ENCODE peak calls at places on chromosomes 1 and 21, in eight cellular contexts. O is OCI-LY7, J is MM.1S, K is GM23338, M is GM23248, L is neural progenitor cell, S is hepatocyte, W is HCT116. Q is an unnamed sample. For H3K4me1, the result is how much of the 10 kb centered on the place peaks cover.

GRCh38 chr1:233102381-233102780 is 152.0 kb downstream of the NTPCR start:
- DNase-seq in O (no peak), J (peak), K (no peak), M (no peak), L (no peak), S (no peak), W (no peak), Q (no peak)

GRCh38 chr1:84856871-84857270 is 36.1 kb downstream of the LPAR3 start:
- DNase-seq in O (no peak), J (no peak), K (no peak), M (no peak), L (no peak), S (no peak), W (no peak), Q (no peak)

GRCh38 chr1:164767257-164768044 is 208.5 kb downstream of the PBX1 start:
- DNase-seq in O (no peak), J (peak), K (no peak), M (peak), L (no peak), S (no peak), W (no peak), Q (peak)

GRCh38 chr1:55071477-55071876 is 32.1 kb downstream of the PCSK9 start:
- DNase-seq in O (peak), J (no peak), K (peak), M (peak), L (peak), S (peak), W (no peak), Q (peak)

GRCh38 chr1:152112101-152112884 is 3.0 kb downstream of the TCHH start:
- DNase-seq in O (no peak), J (peak), K (peak), M (peak), L (peak), S (no peak), W (no peak), Q (peak)

GRCh38 chr1:903721-904270 is 19.9 kb upstream of the SAMD11 start:
- DNase-seq in O (no peak), J (no peak), K (no peak), M (no peak), L (peak), S (peak), W (no peak), Q (no peak)

GRCh38 chr1:95259245-95259644 is 25.2 kb downstream of the RWDD3 start:
- DNase-seq in O (no peak), J (no peak), K (no peak), M (no peak), L (no peak), S (no peak), W (no peak), Q (no peak)

GRCh38 chr1:6450943-6451373 is 15.0 kb downstream of the TNFRSF25 start:
- DNase-seq in O (no peak), J (no peak), K (no peak), M (no peak), L (no peak), S (peak), W (no peak), Q (no peak)

GRCh38 chr21:25910809-25911208 is 176.0 kb downstream of the GABPA start:
- DNase-seq in O (no peak), J (no peak), K (no peak), M (no peak), L (no peak), S (no peak), W (no peak), Q (no peak)

GRCh38 chr1:30514137-30514654 is 209.2 kb downstream of the MATN1 start:
- DNase-seq in O (no peak), J (no peak), K (no peak), M (no peak), L (no peak), S (no peak), W (no peak), Q (no peak)

GRCh38 chr1:110477445-110477957 is 26.6 kb downstream of the PROK1 start:
- DNase-seq in O (peak), J (no peak), K (peak), M (no peak), L (peak), S (no peak), W (peak), Q (no peak)

GRCh38 chr1:197683895-197684553 is 91.3 kb downstream of the DENND1B start:
- DNase-seq in O (no peak), J (no peak), K (no peak), M (no peak), L (no peak), S (no peak), W (no peak), Q (no peak)

GRCh38 chr1:83901547-83902155 is 97.3 kb downstream of the TTLL7 start:
- DNase-seq in O (no peak), J (no peak), K (no peak), M (peak), L (no peak), S (peak), W (no peak), Q (peak)

GRCh38 chr1:36710008-36710407 is 227.3 kb upstream of the CSF3R start:
- DNase-seq in O (no peak), J (no peak), K (no peak), M (no peak), L (peak), S (no peak), W (no peak), Q (no peak)

GRCh38 chr1:52659851-52660596 is 27.1 kb downstream of the SHISAL2A start:
- DNase-seq in O (no peak), J (no peak), K (peak), M (no peak), L (peak), S (no peak), W (no peak), Q (peak)

GRCh38 chr1:211928222-211928856 is 97.8 kb upstream of the LPGAT1 start:
- DNase-seq in O (no peak), J (no peak), K (peak), M (no peak), L (no peak), S (peak), W (no peak), Q (peak)

GRCh38 chr1:32948905-32949304 is 15.7 kb downstream of the RNF19B start:
- DNase-seq in O (no peak), J (no peak), K (no peak), M (peak), L (no peak), S (peak), W (no peak), Q (peak)

GRCh38 chr1:220997791-220998190 is 118.5 kb downstream of the HLX start:
- DNase-seq in O (no peak), J (no peak), K (no peak), M (no peak), L (no peak), S (no peak), W (no peak), Q (no peak)

GRCh38 chr21:41580758-41581554 is 73.0 kb upstream of the TMPRSS2 start:
- DNase-seq in O (no peak), J (no peak), K (no peak), M (no peak), L (peak), S (no peak), W (no peak), Q (peak)

GRCh38 chr1:223652436-223652901 is 13.0 kb downstream of the CAPN8 start:
- DNase-seq in O (no peak), J (no peak), K (peak), M (peak), L (peak), S (no peak), W (no peak), Q (peak)

GRCh38 chr21:45899317-45900033 is 82.1 kb upstream of the COL6A1 start:
- DNase-seq in O (no peak), J (no peak), K (no peak), M (no peak), L (no peak), S (no peak), W (no peak), Q (no peak)

GRCh38 chr21:45592208-45592619 is 50.0 kb upstream of the SLC19A1 start:
- DNase-seq in O (peak), J (peak), K (no peak), M (no peak), L (no peak), S (no peak), W (no peak), Q (no peak)

GRCh38 chr1:115413208-115413607 is 75.2 kb upstream of the NGF start:
- DNase-seq in O (no peak), J (no peak), K (no peak), M (no peak), L (no peak), S (no peak), W (no peak), Q (peak)
- TF ChIP-seq EZH2phosphoT487 in O (no peak), J (no peak), K (no peak), M (no peak), L (no peak), S (no peak), W (no peak), Q (no peak)

GRCh38 chr1:107940178-107940577 is 24.8 kb downstream of the VAV3 start:
- DNase-seq in O (no peak), J (no peak), K (no peak), M (no peak), L (no peak), S (no peak), W (no peak), Q (no peak)

GRCh38 chr1:107939256-107939655 is 25.7 kb downstream of the VAV3 start:
- DNase-seq in O (no peak), J (no peak), K (no peak), M (no peak), L (no peak), S (no peak), W (no peak), Q (no peak)

GRCh38 chr1:107941123-107941522 is 23.9 kb downstream of the VAV3 start:
- DNase-seq in O (no peak), J (no peak), K (no peak), M (peak), L (no peak), S (no peak), W (no peak), Q (no peak)

GRCh38 chr1:107942829-107943228 is 22.2 kb downstream of the VAV3 start:
- DNase-seq in O (no peak), J (no peak), K (no peak), M (no peak), L (no peak), S (no peak), W (no peak), Q (no peak)

GRCh38 chr1:107943694-107944093 is 21.3 kb downstream of the VAV3 start:
- DNase-seq in O (no peak), J (no peak), K (no peak), M (no peak), L (no peak), S (no peak), W (no peak), Q (no peak)
- H3K4me1 ChIP-seq in O (under half), J (under half), K (under half), M (under half), L (under half), S (under half), W (under half), Q (under half)

GRCh38 chr1:161930064-161930463 is 93.6 kb downstream of the OLFML2B start:
- DNase-seq in O (no peak), J (no peak), K (no peak), M (peak), L (no peak), S (no peak), W (no peak), Q (no peak)
- TF ChIP-seq EZH2phosphoT487 in O (no peak), J (no peak), K (no peak), M (no peak), L (no peak), S (no peak), W (no peak), Q (no peak)

GRCh38 chr1:26305667-26306289 is 658 bp downstream of the UBXN11 start:
- DNase-seq in O (no peak), J (no peak), K (peak), M (no peak), L (peak), S (no peak), W (no peak), Q (no peak)
- H3K4me1 ChIP-seq in O (half or more), J (under half), K (under half), M (under half), L (under half), S (under half), W (under half), Q (under half)

GRCh38 chr1:193358419-193358818 is 172.0 kb upstream of the B3GALT2 start:
- DNase-seq in O (no peak), J (no peak), K (peak), M (no peak), L (peak), S (no peak), W (no peak), Q (no peak)

GRCh38 chr1:193356249-193356648 is 169.8 kb upstream of the B3GALT2 start:
- DNase-seq in O (no peak), J (no peak), K (no peak), M (no peak), L (no peak), S (no peak), W (no peak), Q (no peak)

GRCh38 chr1:193355654-193356053 is 169.2 kb upstream of the B3GALT2 start:
- DNase-seq in O (no peak), J (no peak), K (no peak), M (no peak), L (no peak), S (no peak), W (no peak), Q (no peak)

DNA sequence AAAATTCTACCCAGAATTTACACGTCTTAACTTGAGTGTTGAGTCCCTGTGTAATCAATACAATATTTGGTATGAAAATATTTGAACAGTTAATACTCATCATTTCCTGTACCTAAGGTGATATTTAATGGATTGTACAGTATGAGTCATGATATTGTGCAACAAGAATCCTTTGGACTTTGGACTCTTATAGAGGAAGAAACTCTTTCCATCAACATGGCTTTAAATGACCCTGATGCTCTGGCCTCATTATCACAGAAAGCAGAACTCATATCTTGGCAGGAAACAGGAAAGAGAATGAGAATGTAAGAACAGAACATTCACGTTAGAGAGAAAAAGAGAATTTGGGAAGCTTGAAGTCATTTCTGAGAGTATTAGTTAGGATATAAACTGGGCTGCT is 168.8 kb upstream of the B3GALT2 start:
- DNase-seq in O (no peak), J (no peak), K (no peak), M (peak), L (no peak), S (peak), W (peak), Q (peak)
- TF ChIP-seq EZH2phosphoT487 in O (no peak), J (no peak), K (no peak), M (no peak), L (no peak), S (no peak), W (no peak), Q (no peak)

GRCh38 chr1:11731719-11732283 is 4.1 kb upstream of the AGTRAP start:
- DNase-seq in O (no peak), J (no peak), K (peak), M (peak), L (peak), S (peak), W (no peak), Q (peak)
- H3K4me1 ChIP-seq in O (under half), J (under half), K (under half), M (under half), L (under half), S (under half), W (under half), Q (under half)

GRCh38 chr1:169110691-169111447 is 4.4 kb downstream of the ATP1B1 start:
- DNase-seq in O (no peak), J (no peak), K (no peak), M (no peak), L (no peak), S (no peak), W (no peak), Q (no peak)
- TF ChIP-seq EZH2phosphoT487 in O (no peak), J (no peak), K (no peak), M (no peak), L (no peak), S (no peak), W (no peak), Q (no peak)

DNA sequence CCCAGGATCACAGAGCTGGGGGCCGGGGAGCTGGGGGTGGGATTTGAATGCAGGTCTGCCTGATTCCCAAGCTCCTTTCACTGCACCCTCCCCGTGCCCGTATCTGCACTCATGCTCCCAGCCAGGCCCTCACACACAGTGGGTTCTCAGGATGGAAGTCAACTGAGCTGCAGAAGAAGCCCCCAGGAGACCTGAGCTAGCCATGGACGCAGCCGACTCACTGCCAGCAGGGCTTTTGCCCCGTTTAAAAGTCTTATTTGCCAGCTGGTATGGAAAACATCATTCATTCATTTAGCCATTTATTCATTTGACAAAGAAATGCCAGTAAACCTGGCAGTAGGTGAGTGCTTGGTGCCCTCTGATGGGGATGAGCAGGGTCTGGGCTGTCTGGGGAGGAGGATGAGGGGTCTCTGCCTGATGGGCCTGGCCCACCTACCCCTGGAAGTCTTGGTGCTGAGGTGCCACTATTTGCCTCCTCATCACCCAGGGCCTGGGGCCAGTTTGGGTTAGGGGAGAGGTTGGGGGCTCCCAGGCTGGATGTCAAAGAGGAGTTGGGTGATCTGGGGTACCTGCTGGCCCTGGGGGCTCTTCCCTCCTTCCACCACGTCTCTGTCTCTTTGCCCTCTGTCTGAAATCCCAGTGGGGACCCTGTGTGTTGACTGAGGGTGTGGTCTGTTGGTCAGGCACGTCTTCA is 2.8 kb downstream of the TNFRSF1B start:
- DNase-seq in O (no peak), J (no peak), K (no peak), M (no peak), L (no peak), S (no peak), W (no peak), Q (no peak)
- H3K4me1 ChIP-seq in O (under half), J (under half), K (under half), M (under half), L (under half), S (under half), W (under half), Q (under half)

GRCh38 chr1:179206817-179207216 is 22.7 kb downstream of the ABL2 start:
- DNase-seq in O (no peak), J (no peak), K (no peak), M (no peak), L (no peak), S (no peak), W (no peak), Q (no peak)
- TF ChIP-seq EZH2phosphoT487 in O (no peak), J (no peak), K (no peak), M (no peak), L (no peak), S (no peak), W (no peak), Q (no peak)